ENCODE peak calls at places on chromosomes 4 and X, in ten cellular contexts. V, A, K, C, O, G, D, M, W and F are unnamed samples.
A peak's percentile ranks its signal among the peaks of the same experiment; 100 is the strongest.

GRCh38 chrX:2627272-2627867 is 63.7 kb upstream of the CD99 start:
- DNase-seq in G (peak; percentile 85), W (no peak), O (no peak), V (peak; percentile 14), A (peak; percentile 7), K (no peak), C (no peak), M (no peak), D (no peak), F (peak; percentile 81)

GRCh38 chr4:112514449-112515277 is 1.3 kb downstream of the NEUROG2 start:
- DNase-seq in O (no peak), C (no peak), M (no peak), A (no peak), G (peak; percentile 26), K (no peak), D (no peak), W (no peak), V (no peak), F (no peak)

GRCh38 chrX:147741776-147742175 is 169.9 kb upstream of the FMR1 start:
- DNase-seq in G (no peak), M (no peak), W (no peak), A (no peak), K (no peak), D (no peak), O (no peak), C (no peak), V (no peak), F (no peak)

GRCh38 chrX:51395807-51396728 is 63.4 kb downstream of the NUDT10 start:
- DNase-seq in C (no peak), W (peak; percentile 36), D (no peak), A (no peak), M (no peak), K (peak; percentile 22), V (no peak), G (peak; percentile 89), O (peak; percentile 39), F (peak; percentile 43)

GRCh38 chr4:89539797-89540711 is 232.5 kb upstream of the GPRIN3 start:
- DNase-seq in G (no peak), A (no peak), O (no peak), K (no peak), W (no peak), C (no peak), M (no peak), V (no peak), D (no peak), F (no peak)

GRCh38 chr4:170423137-170423536 is 333.4 kb upstream of the AADAT start:
- DNase-seq in V (peak; percentile 53), O (no peak), C (no peak), G (no peak), A (no peak), D (no peak), K (no peak), W (no peak), M (no peak), F (no peak)

GRCh38 chr4:85869156-85869555 is 394.2 kb downstream of the ARHGAP24 start:
- DNase-seq in O (no peak), A (no peak), G (no peak), K (no peak), C (no peak), M (no peak), W (no peak), D (peak; percentile 20), V (no peak), F (no peak)

GRCh38 chr4:89077806-89078205 is 20.8 kb upstream of the FAM13A start:
- DNase-seq in C (no peak), W (no peak), G (no peak), A (no peak), M (no peak), O (no peak), K (no peak), V (peak; percentile 31), D (no peak), F (no peak)

GRCh38 chr4:25088342-25088952 is 57.7 kb upstream of the LGI2 start:
- DNase-seq in K (peak; percentile 33), C (no peak), D (peak; percentile 63), A (no peak), O (no peak), V (peak; percentile 24), W (peak; percentile 56), G (no peak), M (no peak), F (peak; percentile 69)

GRCh38 chr4:53899544-53900274 is 164.7 kb downstream of the CHIC2 start:
- DNase-seq in M (no peak), V (peak; percentile 31), G (no peak), C (no peak), O (no peak), W (no peak), K (no peak), D (no peak), A (no peak), F (no peak)

GRCh38 chr4:124427095-124427767 is 285.3 kb downstream of the ANKRD50 start:
- DNase-seq in K (peak; percentile 21), M (peak; percentile 51), A (peak; percentile 61), W (no peak), C (no peak), V (no peak), O (no peak), G (no peak), D (peak; percentile 80), F (no peak)

GRCh38 chrX:40651620-40652223 is 4.4 kb upstream of the CXorf38 start:
- DNase-seq in C (peak; percentile 52), G (peak; percentile 73), A (peak; percentile 78), K (peak; percentile 62), D (peak; percentile 37), M (peak; percentile 73), W (peak; percentile 15), O (peak; percentile 51), V (peak; percentile 29), F (peak; percentile 78)

GRCh38 chrX:848366-848765 is 217.8 kb downstream of the SHOX start:
- DNase-seq in G (no peak), O (no peak), C (no peak), M (no peak), A (no peak), D (no peak), V (no peak), W (no peak), K (no peak), F (no peak)

DNA sequence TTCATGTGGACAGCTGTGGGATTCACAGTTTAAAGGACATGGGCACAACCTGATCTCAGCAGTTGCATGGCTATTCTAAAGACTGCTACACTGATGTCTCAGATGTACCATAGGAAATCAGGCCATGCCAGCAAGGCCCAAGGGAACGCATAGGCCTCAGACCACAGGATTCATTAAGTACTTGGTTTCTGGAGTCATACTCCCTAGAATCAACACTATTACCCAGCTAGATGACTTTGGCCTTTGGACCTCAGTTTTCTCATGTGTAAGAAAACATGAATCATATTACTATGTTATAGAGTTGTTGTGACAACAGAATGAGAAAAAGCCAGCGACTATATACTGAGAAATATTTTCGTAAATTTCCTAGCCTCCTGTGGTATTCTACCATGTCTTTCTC is 67.9 kb downstream of the NHS start:
- DNase-seq in O (no peak), C (no peak), M (no peak), K (no peak), G (no peak), V (peak; percentile 18), W (no peak), A (no peak), D (no peak), F (no peak)
- H3K4me1 ChIP-seq in O (no peaks in the 10 kb centered on the region), C (no peaks in the 10 kb centered on the region), M (no peaks in the 10 kb centered on the region), K (no peaks in the 10 kb centered on the region), G (no peaks in the 10 kb centered on the region), V (peaks cover 18% of the 10 kb centered on the region), W (no peaks in the 10 kb centered on the region), A (no peaks in the 10 kb centered on the region), D (no peaks in the 10 kb centered on the region), F (no peaks in the 10 kb centered on the region)

DNA sequence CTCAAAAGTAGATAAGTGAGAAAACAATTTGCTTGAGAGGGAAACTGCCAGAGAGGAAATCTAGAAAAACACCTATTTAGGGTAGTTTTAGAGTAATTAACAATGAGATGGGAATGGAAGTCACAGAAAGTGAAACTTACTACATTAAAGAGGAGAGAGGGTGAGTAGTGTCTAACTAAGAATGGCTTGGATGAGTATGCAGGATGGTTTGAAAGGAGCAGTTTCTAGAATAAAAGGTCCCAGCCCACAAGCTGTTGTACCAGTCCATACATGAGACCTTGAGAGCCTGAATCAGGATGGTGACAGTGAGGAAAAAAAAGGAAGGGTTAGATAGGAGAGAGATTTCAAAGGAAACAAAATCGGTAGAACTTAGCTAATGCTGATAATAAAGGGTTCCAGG is 1.3 kb downstream of the GAR1 start:
- DNase-seq in K (no peak), A (no peak), O (no peak), G (no peak), V (no peak), W (no peak), M (no peak), C (no peak), D (no peak), F (no peak)
- H3K4me3 ChIP-seq in K (no peak overlapping the region), A (peak overlapping the region; percentile 65), O (no peak overlapping the region), G (peak overlapping the region; percentile 83), V (peak overlapping the region; percentile 89), W (no peak overlapping the region), M (peak overlapping the region; percentile 93), C (peak overlapping the region; percentile 92), D (peak overlapping the region; percentile 89), F (no peak overlapping the region)

DNA sequence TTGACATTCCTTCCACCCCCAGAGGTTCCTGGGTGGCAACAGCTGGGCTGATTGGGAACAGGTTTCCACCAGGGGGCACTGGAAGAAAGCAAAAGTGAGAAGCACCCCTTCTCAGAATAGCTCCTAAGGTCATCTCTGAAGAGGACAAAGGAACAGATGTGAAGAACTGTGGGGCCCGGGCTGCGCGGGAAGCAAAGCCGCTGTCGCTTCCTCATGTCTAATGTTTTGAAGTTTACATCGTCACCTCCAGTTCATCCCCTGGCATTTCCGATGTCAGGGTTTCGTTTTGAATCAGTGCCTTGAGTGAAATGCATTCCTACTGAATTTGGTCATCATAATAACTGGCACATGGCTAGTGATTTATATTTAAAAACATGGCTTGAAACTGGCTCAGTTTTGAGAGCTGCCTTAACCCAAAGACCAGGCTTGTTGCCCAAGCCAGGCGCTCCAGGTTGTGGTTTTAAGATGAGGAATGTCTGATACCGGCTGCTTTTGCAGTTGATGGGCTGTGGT is 6.1 kb downstream of the TXK start:
- DNase-seq in A (peak; percentile 70), O (peak; percentile 61), M (no peak), W (peak; percentile 34), C (no peak), D (peak; percentile 51), K (peak; percentile 48), V (peak; percentile 98), G (peak; percentile 65), F (peak; percentile 46)
- H3K4me1 ChIP-seq in A (no peaks in the 10 kb centered on the region), O (peaks cover 28% of the 10 kb centered on the region), M (peaks cover 11% of the 10 kb centered on the region), W (peaks cover 51% of the 10 kb centered on the region), C (peaks cover 11% of the 10 kb centered on the region), D (peaks cover 26% of the 10 kb centered on the region), K (peaks cover 6% of the 10 kb centered on the region), V (peaks cover 8% of the 10 kb centered on the region), G (no peaks in the 10 kb centered on the region), F (no peaks in the 10 kb centered on the region)

DNA sequence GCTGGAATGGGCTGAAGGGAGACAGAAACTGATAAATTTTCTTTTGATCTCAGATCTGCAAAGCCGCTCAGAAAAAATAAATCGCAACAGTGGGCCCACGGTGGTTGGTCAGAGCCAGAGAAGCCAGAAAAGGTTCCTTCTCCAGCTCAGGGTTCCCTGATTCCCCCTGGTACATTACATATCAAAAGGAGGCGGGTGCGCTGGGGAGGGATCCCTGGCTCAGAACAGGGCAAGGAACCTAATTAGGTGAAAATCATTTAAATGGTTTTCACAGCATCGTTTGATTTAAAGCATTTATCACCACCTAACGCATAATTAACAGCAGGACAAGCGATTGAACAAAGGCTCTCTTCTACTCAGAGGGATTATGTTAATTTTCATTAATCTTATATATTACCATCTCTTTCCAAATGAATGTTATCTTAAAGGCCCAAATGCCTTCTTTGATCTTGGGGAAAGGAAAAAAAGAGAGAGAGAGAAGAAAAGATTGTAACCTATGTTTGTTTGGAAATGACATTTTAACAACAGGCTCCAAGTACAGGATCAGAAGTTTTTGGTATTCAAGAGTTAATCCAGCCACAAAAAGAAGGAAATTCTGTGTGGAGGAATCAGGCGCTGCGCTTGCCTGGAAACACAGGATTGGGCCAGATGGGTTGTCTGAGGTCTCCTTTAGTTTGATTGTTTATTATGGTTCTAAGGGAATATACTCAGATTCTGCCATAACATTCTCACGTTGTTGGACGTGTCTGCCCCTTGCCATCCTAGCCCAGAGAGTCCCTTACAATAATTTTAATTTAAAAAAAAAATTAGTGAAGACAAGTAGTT is 100.6 kb upstream of the STX18 start:
- DNase-seq in G (no peak), A (no peak), W (no peak), M (no peak), V (no peak), K (no peak), C (no peak), O (no peak), D (no peak), F (no peak)
- H3K4me3 ChIP-seq in G (no peak overlapping the region), A (no peak overlapping the region), W (no peak overlapping the region), M (no peak overlapping the region), V (no peak overlapping the region), K (no peak overlapping the region), C (no peak overlapping the region), O (no peak overlapping the region), D (no peak overlapping the region), F (no peak overlapping the region)